ENCODE peak calls at places on chromosomes 13 and 19, in seven cellular contexts. W is left ventricle myocardium inferior; R is anterior cingulate cortex; G is stimulated activated CD8-positive, alpha-beta memory T cell treated with anti-CD3 and anti-CD28 coated beads, Interleukin-12 subunit alpha, Interleukin-12 subunit beta, amount 100 ng/mL, for 4 hours; N is activated effector memory CD4-positive, alpha-beta T cell treated with anti-CD3 and anti-CD28 coated beads, Interleukin-2, amount 50 U/mL, for 16 hours; A is heart left ventricle; F is psoas muscle. L is an unnamed sample.

GRCh38 chr13:31521466-31521865 is 217.9 kb upstream of the RXFP2 start:
- DNase-seq in R (no peak), G (no peak), A (no peak), W (no peak), F (no peak), N (no peak), L (no peak)

GRCh38 chr13:90365130-90365529 is 982.4 kb upstream of the MIR17HG start:
- DNase-seq in G (no peak), F (no peak), N (no peak), R (no peak), A (no peak), W (no peak), L (no peak)

GRCh38 chr13:77062097-77062496 is 35.1 kb upstream of the FBXL3 start:
- DNase-seq in G (no peak), F (no peak), N (no peak), W (no peak), A (no peak), R (no peak), L (no peak)

GRCh38 chr19:3024870-3025515 is 4.1 kb downstream of the TLE2 start:
- DNase-seq in G (no peak), W (no peak), A (no peak), R (no peak), F (no peak), N (no peak), L (no peak)

GRCh38 chr19:13887529-13887928 is 10.6 kb downstream of the NANOS3 start:
- DNase-seq in A (no peak), F (no peak), N (no peak), R (no peak), G (no peak), W (no peak), L (no peak)

GRCh38 chr19:45558399-45558878 is 26.2 kb downstream of the OPA3 start:
- DNase-seq in R (peak), W (no peak), F (no peak), N (peak), G (peak), A (no peak), L (peak)

GRCh38 chr19:12727745-12728433 is 4.2 kb upstream of the TNPO2 start:
- DNase-seq in R (no peak), A (no peak), W (no peak), G (no peak), F (no peak), N (no peak), L (no peak)

GRCh38 chr19:14368011-14368513 is 13.2 kb upstream of the ADGRE5 start:
- DNase-seq in G (no peak), N (no peak), R (no peak), W (no peak), F (no peak), A (no peak), L (no peak)